ENCODE peak calls at places on chromosome 1, in ten cellular contexts. I is nephron progenitor cell, A is Daoy, Y is OCI-LY7, H is pons, L is foreskin keratinocyte, W is AG09319, T is GM12865, B is HFF-Myc, M is A172. G is an unnamed sample.

GRCh38 chr1:71027991-71028390 is 19.6 kb downstream of the PTGER3 start:
- DNase-seq in I (no peak), A (no peak), Y (no peak), H (no peak), L (no peak), W (no peak), T (no peak), B (no peak), M (no peak), G (no peak)

GRCh38 chr1:197774691-197775281 is 494 bp downstream of the DENND1B start:
- DNase-seq in I (peak), A (peak), Y (peak), H (no peak), L (peak), W (no peak), T (peak), B (no peak), M (peak), G (peak)

GRCh38 chr1:207032528-207033017 is at the start of gene C1orf116:
- DNase-seq in I (no peak), A (peak), Y (no peak), H (no peak), L (peak), W (no peak), T (no peak), B (no peak), M (peak), G (no peak)

GRCh38 chr1:84117868-84118267 is 26.2 kb upstream of the PRKACB start:
- DNase-seq in I (no peak), A (no peak), Y (no peak), H (no peak), L (peak), W (peak), T (no peak), B (no peak), M (no peak), G (no peak)

GRCh38 chr1:119674110-119674509 is 26.0 kb upstream of the ZNF697 start:
- DNase-seq in I (no peak), A (peak), Y (no peak), H (no peak), L (peak), W (no peak), T (no peak), B (no peak), M (no peak), G (no peak)

GRCh38 chr1:228306275-228307217 is 98.7 kb downstream of the OBSCN start:
- DNase-seq in I (no peak), A (no peak), Y (no peak), H (no peak), L (no peak), W (no peak), T (no peak), B (no peak), M (no peak), G (no peak)

GRCh38 chr1:202642212-202642611 is 68.0 kb downstream of the SYT2 start:
- DNase-seq in I (no peak), A (no peak), Y (no peak), H (no peak), L (no peak), W (no peak), T (no peak), B (no peak), M (no peak), G (no peak)

GRCh38 chr1:37472281-37472680 is 2.1 kb upstream of the ZC3H12A start:
- DNase-seq in I (no peak), A (peak), Y (no peak), H (peak), L (no peak), W (no peak), T (no peak), B (no peak), M (peak), G (no peak)

GRCh38 chr1:6603424-6603850 is 768 bp upstream of the KLHL21 start:
- DNase-seq in I (peak), A (peak), Y (no peak), H (no peak), L (peak), W (no peak), T (peak), B (peak), M (no peak), G (peak)

GRCh38 chr1:9510130-9510529 is 29.1 kb upstream of the SLC25A33 start:
- DNase-seq in I (no peak), A (no peak), Y (no peak), H (no peak), L (no peak), W (no peak), T (no peak), B (no peak), M (no peak), G (peak)

GRCh38 chr1:35641233-35641866 is at the start of gene PSMB2:
- DNase-seq in I (peak), A (peak), Y (peak), H (peak), L (peak), W (peak), T (peak), B (peak), M (peak), G (peak)

GRCh38 chr1:15399710-15400109 is 10.0 kb upstream of the EFHD2 start:
- DNase-seq in I (no peak), A (no peak), Y (no peak), H (no peak), L (no peak), W (no peak), T (no peak), B (no peak), M (no peak), G (no peak)

GRCh38 chr1:143698016-143698415 is 273.8 kb downstream of the FAM72C start:
- DNase-seq in I (no peak), A (peak), Y (peak), H (no peak), L (no peak), W (no peak), T (peak), B (no peak), M (peak), G (peak)

GRCh38 chr1:10873189-10873588 is 76.7 kb upstream of the CASZ1 start:
- DNase-seq in I (no peak), A (no peak), Y (peak), H (no peak), L (no peak), W (no peak), T (peak), B (no peak), M (no peak), G (no peak)

G was measured in RPMI8226.